ENCODE peak calls at places on chromosomes 1 and 21, in six cellular contexts. One of them, this sample, is unnamed.

GRCh38 chr1:205375816-205376545 is 19.3 kb upstream of the KLHDC8A start:
- DNase-seq in ovary: peak
- DNase-seq in coronary artery: no peak
- DNase-seq in A673: peak
- DNase-seq in mesothelial cell of epicardium: no peak
- DNase-seq in body of pancreas: peak
- DNase-seq in this sample: peak

GRCh38 chr1:218507355-218508002 is 162.3 kb downstream of the TGFB2 start:
- DNase-seq in ovary: no peak
- DNase-seq in body of pancreas: no peak
- DNase-seq in A673: no peak
- DNase-seq in mesothelial cell of epicardium: no peak
- DNase-seq in coronary artery: no peak
- DNase-seq in this sample: no peak

GRCh38 chr1:171801395-171801990 is 20.0 kb downstream of the METTL13 start:
- DNase-seq in mesothelial cell of epicardium: no peak
- DNase-seq in coronary artery: no peak
- DNase-seq in ovary: peak
- DNase-seq in body of pancreas: peak
- DNase-seq in A673: peak
- DNase-seq in this sample: peak

GRCh38 chr21:32135401-32136363 is 143.2 kb downstream of the MIS18A start:
- DNase-seq in body of pancreas: no peak
- DNase-seq in mesothelial cell of epicardium: no peak
- DNase-seq in ovary: no peak
- DNase-seq in A673: no peak
- DNase-seq in coronary artery: no peak
- DNase-seq in this sample: no peak

GRCh38 chr1:113542221-113542701 is 151.9 kb downstream of the MAGI3 start:
- DNase-seq in mesothelial cell of epicardium: no peak
- DNase-seq in body of pancreas: no peak
- DNase-seq in coronary artery: no peak
- DNase-seq in A673: peak
- DNase-seq in ovary: no peak
- DNase-seq in this sample: no peak

GRCh38 chr1:58922302-58923089 is 138.6 kb upstream of the JUN start:
- DNase-seq in body of pancreas: peak
- DNase-seq in coronary artery: no peak
- DNase-seq in mesothelial cell of epicardium: peak
- DNase-seq in ovary: peak
- DNase-seq in A673: peak
- DNase-seq in this sample: peak

GRCh38 chr1:213393860-213394259 is 342.8 kb downstream of the RPS6KC1 start:
- DNase-seq in coronary artery: no peak
- DNase-seq in ovary: no peak
- DNase-seq in mesothelial cell of epicardium: no peak
- DNase-seq in body of pancreas: no peak
- DNase-seq in A673: no peak
- DNase-seq in this sample: no peak

GRCh38 chr1:16922466-16922865 is 735 bp downstream of the CROCC start:
- DNase-seq in body of pancreas: no peak
- DNase-seq in A673: no peak
- DNase-seq in coronary artery: no peak
- DNase-seq in ovary: no peak
- DNase-seq in mesothelial cell of epicardium: no peak
- DNase-seq in this sample: no peak

GRCh38 chr1:113199718-113200455 is 126.9 kb downstream of the LRIG2 start:
- DNase-seq in A673: peak
- DNase-seq in mesothelial cell of epicardium: no peak
- DNase-seq in ovary: no peak
- DNase-seq in body of pancreas: no peak
- DNase-seq in coronary artery: no peak
- DNase-seq in this sample: no peak

GRCh38 chr21:35015435-35016024 is 33.6 kb downstream of the RUNX1 start:
- DNase-seq in mesothelial cell of epicardium: no peak
- DNase-seq in coronary artery: no peak
- DNase-seq in A673: no peak
- DNase-seq in ovary: no peak
- DNase-seq in body of pancreas: no peak
- DNase-seq in this sample: no peak

GRCh38 chr1:42891471-42891870 is 45.1 kb downstream of the ZNF691 start:
- DNase-seq in mesothelial cell of epicardium: no peak
- DNase-seq in body of pancreas: no peak
- DNase-seq in ovary: no peak
- DNase-seq in coronary artery: no peak
- DNase-seq in A673: no peak
- DNase-seq in this sample: no peak

GRCh38 chr1:40438391-40439015 is 11.8 kb upstream of the ZFP69B start:
- DNase-seq in coronary artery: no peak
- DNase-seq in mesothelial cell of epicardium: no peak
- DNase-seq in body of pancreas: peak
- DNase-seq in ovary: no peak
- DNase-seq in A673: peak
- DNase-seq in this sample: peak

GRCh38 chr1:119163396-119163795 is 22.9 kb upstream of the WARS2 start:
- DNase-seq in coronary artery: no peak
- DNase-seq in A673: no peak
- DNase-seq in ovary: no peak
- DNase-seq in body of pancreas: no peak
- DNase-seq in mesothelial cell of epicardium: no peak
- DNase-seq in this sample: no peak

GRCh38 chr1:53254011-53254640 is 15.8 kb upstream of the MAGOH start:
- DNase-seq in coronary artery: no peak
- DNase-seq in ovary: no peak
- DNase-seq in body of pancreas: no peak
- DNase-seq in A673: no peak
- DNase-seq in mesothelial cell of epicardium: no peak
- DNase-seq in this sample: peak

GRCh38 chr1:51506537-51506936 is 12.5 kb downstream of the EPS15 start:
- DNase-seq in coronary artery: no peak
- DNase-seq in body of pancreas: peak
- DNase-seq in mesothelial cell of epicardium: no peak
- DNase-seq in A673: peak
- DNase-seq in ovary: no peak
- DNase-seq in this sample: peak

GRCh38 chr1:23187637-23188036 is 19.0 kb upstream of the LUZP1 start:
- DNase-seq in ovary: no peak
- DNase-seq in mesothelial cell of epicardium: no peak
- DNase-seq in body of pancreas: no peak
- DNase-seq in A673: no peak
- DNase-seq in coronary artery: no peak
- DNase-seq in this sample: no peak

GRCh38 chr1:44072204-44072603 is 40.9 kb upstream of the SLC6A9 start:
- DNase-seq in mesothelial cell of epicardium: no peak
- DNase-seq in coronary artery: no peak
- DNase-seq in ovary: no peak
- DNase-seq in A673: peak
- DNase-seq in body of pancreas: no peak
- DNase-seq in this sample: peak

GRCh38 chr1:224497714-224498573 is 63.3 kb upstream of the WDR26 start:
- DNase-seq in coronary artery: no peak
- DNase-seq in body of pancreas: peak
- DNase-seq in ovary: peak
- DNase-seq in mesothelial cell of epicardium: no peak
- DNase-seq in A673: peak
- DNase-seq in this sample: peak

GRCh38 chr1:204623894-204624361 is 61.6 kb downstream of the LRRN2 start:
- DNase-seq in A673: peak
- DNase-seq in body of pancreas: no peak
- DNase-seq in mesothelial cell of epicardium: no peak
- DNase-seq in ovary: no peak
- DNase-seq in coronary artery: no peak
- DNase-seq in this sample: peak

DNA sequence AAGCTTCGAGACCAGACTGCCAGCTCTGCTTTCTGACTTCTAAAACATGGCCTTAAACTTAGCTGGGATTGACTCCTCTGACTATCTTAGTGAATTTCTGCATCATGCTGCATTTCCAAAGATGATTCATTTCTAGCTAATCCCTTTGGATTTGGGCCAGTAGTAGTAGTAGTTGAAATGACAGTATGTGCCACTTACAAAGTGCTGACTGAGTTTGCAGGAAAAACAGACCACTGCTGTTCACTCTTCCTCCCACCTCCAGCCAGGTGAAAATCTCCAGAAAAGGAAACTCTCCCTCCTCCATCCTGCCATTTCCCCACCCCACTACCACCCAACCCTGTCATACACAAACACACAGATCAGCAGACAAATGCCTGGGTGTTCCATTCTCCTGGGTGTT is 8.5 kb upstream of the SSX2IP start:
- DNase-seq in coronary artery: no peak
- DNase-seq in mesothelial cell of epicardium: no peak
- DNase-seq in body of pancreas: no peak
- DNase-seq in ovary: no peak
- DNase-seq in A673: peak
- DNase-seq in this sample: no peak
- TF ChIP-seq CTCF in coronary artery: no peak
- TF ChIP-seq CTCF in mesothelial cell of epicardium: no peak
- TF ChIP-seq CTCF in body of pancreas: no peak
- TF ChIP-seq CTCF in ovary: no peak
- TF ChIP-seq CTCF in A673: no peak
- TF ChIP-seq CTCF in this sample: no peak

GRCh38 chr1:180920702-180921101 is 8.0 kb downstream of the KIAA1614 start:
- DNase-seq in A673: no peak
- DNase-seq in body of pancreas: no peak
- DNase-seq in mesothelial cell of epicardium: no peak
- DNase-seq in coronary artery: no peak
- DNase-seq in ovary: no peak
- DNase-seq in this sample: no peak
- TF ChIP-seq CTCF in A673: peak
- TF ChIP-seq CTCF in body of pancreas: no peak
- TF ChIP-seq CTCF in mesothelial cell of epicardium: no peak
- TF ChIP-seq CTCF in coronary artery: no peak
- TF ChIP-seq CTCF in ovary: no peak
- TF ChIP-seq CTCF in this sample: peak

GRCh38 chr1:30378023-30378596 is 345.3 kb downstream of the MATN1 start:
- DNase-seq in coronary artery: peak
- DNase-seq in body of pancreas: no peak
- DNase-seq in ovary: peak
- DNase-seq in mesothelial cell of epicardium: no peak
- DNase-seq in A673: no peak
- DNase-seq in this sample: no peak

GRCh38 chr1:30378991-30379581 is 344.3 kb downstream of the MATN1 start:
- DNase-seq in coronary artery: peak
- DNase-seq in A673: peak
- DNase-seq in mesothelial cell of epicardium: peak
- DNase-seq in ovary: peak
- DNase-seq in body of pancreas: no peak
- DNase-seq in this sample: peak

GRCh38 chr1:30381266-30381665 is 342.1 kb downstream of the MATN1 start:
- DNase-seq in body of pancreas: no peak
- DNase-seq in mesothelial cell of epicardium: no peak
- DNase-seq in ovary: no peak
- DNase-seq in A673: no peak
- DNase-seq in coronary artery: no peak
- DNase-seq in this sample: no peak

GRCh38 chr1:30380625-30380984 is 342.8 kb downstream of the MATN1 start:
- DNase-seq in mesothelial cell of epicardium: no peak
- DNase-seq in coronary artery: no peak
- DNase-seq in body of pancreas: no peak
- DNase-seq in A673: no peak
- DNase-seq in ovary: no peak
- DNase-seq in this sample: no peak

GRCh38 chr1:30379684-30380624 is 343.4 kb downstream of the MATN1 start:
- DNase-seq in A673: peak
- DNase-seq in coronary artery: peak
- DNase-seq in mesothelial cell of epicardium: peak
- DNase-seq in ovary: peak
- DNase-seq in body of pancreas: peak
- DNase-seq in this sample: peak
- TF ChIP-seq CTCF in A673: peak
- TF ChIP-seq CTCF in coronary artery: peak
- TF ChIP-seq CTCF in mesothelial cell of epicardium: peak
- TF ChIP-seq CTCF in ovary: peak
- TF ChIP-seq CTCF in body of pancreas: peak
- TF ChIP-seq CTCF in this sample: peak

GRCh38 chr1:179448429-179449149 is 82.8 kb downstream of the AXDND1 start:
- DNase-seq in coronary artery: no peak
- DNase-seq in ovary: no peak
- DNase-seq in A673: no peak
- DNase-seq in mesothelial cell of epicardium: no peak
- DNase-seq in body of pancreas: no peak
- DNase-seq in this sample: no peak

GRCh38 chr1:179445593-179445992 is 79.8 kb downstream of the AXDND1 start:
- DNase-seq in A673: no peak
- DNase-seq in body of pancreas: no peak
- DNase-seq in mesothelial cell of epicardium: no peak
- DNase-seq in ovary: no peak
- DNase-seq in coronary artery: no peak
- DNase-seq in this sample: no peak

GRCh38 chr1:179447489-179447888 is 81.7 kb downstream of the AXDND1 start:
- DNase-seq in body of pancreas: no peak
- DNase-seq in ovary: no peak
- DNase-seq in coronary artery: no peak
- DNase-seq in mesothelial cell of epicardium: no peak
- DNase-seq in A673: peak
- DNase-seq in this sample: peak
- TF ChIP-seq CTCF in body of pancreas: no peak
- TF ChIP-seq CTCF in ovary: no peak
- TF ChIP-seq CTCF in coronary artery: no peak
- TF ChIP-seq CTCF in mesothelial cell of epicardium: no peak
- TF ChIP-seq CTCF in A673: peak
- TF ChIP-seq CTCF in this sample: peak

GRCh38 chr1:73452522-73452921 is 745.5 kb downstream of the LRRIQ3 start:
- DNase-seq in A673: no peak
- DNase-seq in ovary: no peak
- DNase-seq in coronary artery: no peak
- DNase-seq in body of pancreas: no peak
- DNase-seq in mesothelial cell of epicardium: no peak
- DNase-seq in this sample: no peak
- TF ChIP-seq CTCF in A673: peak
- TF ChIP-seq CTCF in ovary: no peak
- TF ChIP-seq CTCF in coronary artery: no peak
- TF ChIP-seq CTCF in body of pancreas: no peak
- TF ChIP-seq CTCF in mesothelial cell of epicardium: no peak
- TF ChIP-seq CTCF in this sample: no peak

DNA sequence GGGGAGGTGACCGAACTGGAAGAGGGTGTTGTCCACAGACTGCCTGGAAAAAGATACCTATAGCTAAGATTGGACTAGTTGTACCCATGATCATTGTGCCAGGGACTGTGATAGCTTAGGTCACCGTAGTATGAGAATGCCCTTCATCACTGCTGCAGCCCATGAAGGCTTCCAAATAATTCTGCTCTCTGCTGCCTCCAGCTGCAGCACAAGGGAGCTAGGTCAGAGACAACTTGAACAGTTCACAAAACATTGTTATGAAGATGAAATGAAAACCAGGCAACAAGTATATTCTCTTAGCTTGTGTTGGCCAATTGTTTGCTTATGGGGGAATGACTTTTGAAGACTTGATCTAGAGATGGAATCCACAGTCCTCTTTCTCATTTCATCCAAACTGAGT is 246.7 kb downstream of the MRPL39 start:
- DNase-seq in mesothelial cell of epicardium: no peak
- DNase-seq in A673: no peak
- DNase-seq in coronary artery: no peak
- DNase-seq in ovary: no peak
- DNase-seq in body of pancreas: no peak
- DNase-seq in this sample: no peak
- TF ChIP-seq CTCF in mesothelial cell of epicardium: peak
- TF ChIP-seq CTCF in A673: peak
- TF ChIP-seq CTCF in coronary artery: no peak
- TF ChIP-seq CTCF in ovary: no peak
- TF ChIP-seq CTCF in body of pancreas: no peak
- TF ChIP-seq CTCF in this sample: peak

This sample was measured in cardiac muscle cell.